ENCODE peak calls at places on chromosomes 3 and 15, in six cellular contexts. One of them, this sample, is unnamed.

GRCh38 chr3:71710906-71711494 is 14.2 kb downstream of the EIF4E3 start:
- DNase-seq in activated CD4-positive, CD25-positive, alpha-beta regulatory T cell: no peak
- DNase-seq in anterior cingulate cortex: no peak
- DNase-seq in T-helper 1 cell: no peak
- DNase-seq in NCI-H2081: peak
- DNase-seq in EL: peak
- DNase-seq in this sample: no peak

GRCh38 chr15:63715818-63716217 is 117.9 kb downstream of the HERC1 start:
- DNase-seq in activated CD4-positive, CD25-positive, alpha-beta regulatory T cell: no peak
- DNase-seq in anterior cingulate cortex: no peak
- DNase-seq in T-helper 1 cell: no peak
- DNase-seq in NCI-H2081: no peak
- DNase-seq in EL: peak
- DNase-seq in this sample: no peak

GRCh38 chr3:140391041-140391440 is 286.8 kb upstream of the TRIM42 start:
- DNase-seq in activated CD4-positive, CD25-positive, alpha-beta regulatory T cell: no peak
- DNase-seq in anterior cingulate cortex: no peak
- DNase-seq in T-helper 1 cell: no peak
- DNase-seq in NCI-H2081: no peak
- DNase-seq in EL: no peak
- DNase-seq in this sample: no peak

GRCh38 chr3:150324825-150325224 is 83.3 kb upstream of the TSC22D2 start:
- DNase-seq in activated CD4-positive, CD25-positive, alpha-beta regulatory T cell: no peak
- DNase-seq in anterior cingulate cortex: no peak
- DNase-seq in T-helper 1 cell: no peak
- DNase-seq in NCI-H2081: no peak
- DNase-seq in EL: no peak
- DNase-seq in this sample: no peak

GRCh38 chr15:39243396-39243795 is 337.5 kb upstream of the THBS1 start:
- DNase-seq in activated CD4-positive, CD25-positive, alpha-beta regulatory T cell: no peak
- DNase-seq in anterior cingulate cortex: no peak
- DNase-seq in T-helper 1 cell: no peak
- DNase-seq in NCI-H2081: no peak
- DNase-seq in EL: peak
- DNase-seq in this sample: no peak

GRCh38 chr3:57983734-57984518 is 24.3 kb upstream of the FLNB start:
- DNase-seq in activated CD4-positive, CD25-positive, alpha-beta regulatory T cell: peak
- DNase-seq in anterior cingulate cortex: no peak
- DNase-seq in T-helper 1 cell: peak
- DNase-seq in NCI-H2081: no peak
- DNase-seq in EL: peak
- DNase-seq in this sample: no peak

GRCh38 chr3:71245971-71246860 is 337.3 kb downstream of the FOXP1 start:
- DNase-seq in activated CD4-positive, CD25-positive, alpha-beta regulatory T cell: no peak
- DNase-seq in anterior cingulate cortex: no peak
- DNase-seq in T-helper 1 cell: no peak
- DNase-seq in NCI-H2081: no peak
- DNase-seq in EL: no peak
- DNase-seq in this sample: no peak

GRCh38 chr3:19213608-19214220 is 65.4 kb downstream of the KCNH8 start:
- DNase-seq in activated CD4-positive, CD25-positive, alpha-beta regulatory T cell: no peak
- DNase-seq in anterior cingulate cortex: no peak
- DNase-seq in T-helper 1 cell: no peak
- DNase-seq in NCI-H2081: no peak
- DNase-seq in EL: no peak
- DNase-seq in this sample: no peak

GRCh38 chr3:126340081-126340511 is 17.1 kb downstream of the KLF15 start:
- DNase-seq in activated CD4-positive, CD25-positive, alpha-beta regulatory T cell: no peak
- DNase-seq in anterior cingulate cortex: no peak
- DNase-seq in T-helper 1 cell: no peak
- DNase-seq in NCI-H2081: no peak
- DNase-seq in EL: no peak
- DNase-seq in this sample: no peak